ENCODE peak calls at places on chromosome 14, in six cellular contexts. I is GM12865; Q is MM.1S; T is K562; Z is mammary epithelial cell; V is CD8-positive, alpha-beta T cell. A is an unnamed sample.

GRCh38 chr14:51473808-51474207 is 177.9 kb upstream of the FRMD6 start:
- DNase-seq in Q (no peak), T (no peak), I (no peak), Z (peak), V (no peak), A (no peak)

GRCh38 chr14:105075364-105076295 is 10.4 kb upstream of the GPR132 start:
- DNase-seq in T (peak), Q (peak), Z (no peak), I (peak), V (no peak), A (peak)

GRCh38 chr14:38910092-38910491 is 192.9 kb downstream of the SEC23A start:
- DNase-seq in T (no peak), Q (no peak), Z (no peak), I (peak), V (no peak), A (peak)

GRCh38 chr14:52694761-52695480 is 437 bp downstream of the ERO1A start:
- DNase-seq in Z (peak), Q (peak), V (peak), T (peak), I (peak), A (peak)

GRCh38 chr14:103731481-103731880 is 15.9 kb downstream of the ZFYVE21 start:
- DNase-seq in Q (no peak), T (no peak), I (no peak), V (no peak), Z (no peak), A (peak)

GRCh38 chr14:91038439-91038838 is 22.0 kb downstream of the RPS6KA5 start:
- DNase-seq in Z (peak), I (no peak), Q (no peak), T (no peak), V (no peak), A (no peak)

GRCh38 chr14:22689186-22689585 is 45.0 kb upstream of the OR6J1 start:
- DNase-seq in V (no peak), I (peak), Q (no peak), Z (peak), T (no peak), A (no peak)

GRCh38 chr14:75492832-75493579 is 29.3 kb upstream of the BATF start:
- DNase-seq in I (no peak), Q (no peak), V (no peak), Z (no peak), T (no peak), A (no peak)

GRCh38 chr14:64873506-64874220 is 6.0 kb downstream of the SPTB start:
- DNase-seq in Z (no peak), Q (no peak), I (no peak), V (no peak), T (no peak), A (no peak)

GRCh38 chr14:32709072-32709471 is 229.6 kb upstream of the NPAS3 start:
- DNase-seq in V (no peak), Q (no peak), Z (peak), T (no peak), I (no peak), A (no peak)

GRCh38 chr14:72554994-72555608 is 338.8 kb downstream of the DPF3 start:
- DNase-seq in Q (no peak), Z (no peak), T (no peak), V (no peak), I (no peak), A (no peak)

GRCh38 chr14:102500190-102500661 is 9.3 kb downstream of the ANKRD9 start:
- DNase-seq in I (no peak), V (no peak), Q (no peak), T (no peak), Z (peak), A (no peak)

GRCh38 chr14:103854822-103855733 is 7.7 kb upstream of the PPP1R13B start:
- DNase-seq in I (no peak), Z (peak), V (no peak), T (peak), Q (no peak), A (no peak)

GRCh38 chr14:53968756-53969155 is 12.1 kb upstream of the BMP4 start:
- DNase-seq in I (peak), Q (peak), T (no peak), V (no peak), Z (no peak), A (no peak)

GRCh38 chr14:40447032-40447431 is 1014.8 kb upstream of the FBXO33 start:
- DNase-seq in V (no peak), Q (no peak), Z (peak), T (no peak), I (no peak), A (no peak)

GRCh38 chr14:102138935-102139247 is 806 bp upstream of the WDR20 start:
- DNase-seq in I (no peak), V (no peak), Z (no peak), Q (no peak), T (no peak), A (no peak)

GRCh38 chr14:95564060-95564459 is 29.2 kb downstream of the GLRX5 start:
- DNase-seq in T (no peak), I (no peak), V (no peak), Q (no peak), Z (no peak), A (no peak)

GRCh38 chr14:102903248-102903888 is 19.1 kb upstream of the AMN start:
- DNase-seq in Q (no peak), I (no peak), Z (no peak), V (no peak), T (no peak), A (no peak)

GRCh38 chr14:103109789-103110415 is 13.4 kb upstream of the TNFAIP2 start:
- DNase-seq in Z (no peak), I (no peak), V (no peak), Q (no peak), T (peak), A (no peak)

GRCh38 chr14:92622311-92622710 is 108.7 kb downstream of the RIN3 start:
- DNase-seq in T (no peak), V (no peak), I (no peak), Z (no peak), Q (no peak), A (no peak)

GRCh38 chr14:22152161-22152870 is 436.7 kb downstream of the DAD1 start:
- DNase-seq in I (no peak), V (no peak), T (no peak), Q (no peak), Z (no peak), A (no peak)

GRCh38 chr14:74503256-74503972 is 9.8 kb downstream of the ISCA2 start:
- DNase-seq in T (no peak), Q (no peak), V (no peak), I (no peak), Z (no peak), A (no peak)

GRCh38 chr14:38992067-38992835 is 110.8 kb downstream of the SEC23A start:
- DNase-seq in Q (no peak), Z (no peak), T (no peak), I (no peak), V (no peak), A (no peak)

GRCh38 chr14:71371711-71372396 is 464.6 kb downstream of the PCNX1 start:
- DNase-seq in I (peak), Q (no peak), T (no peak), V (no peak), Z (peak), A (peak)

GRCh38 chr14:77459072-77459723 is 1.3 kb downstream of the AHSA1 start:
- DNase-seq in I (peak), V (peak), T (peak), Q (peak), Z (peak), A (peak)

GRCh38 chr14:23645504-23645811 is 9.3 kb downstream of the DHRS2 start:
- DNase-seq in Q (no peak), V (no peak), I (no peak), T (no peak), Z (no peak), A (no peak)

GRCh38 chr14:52951730-52952481 is 1.1 kb upstream of the FERMT2 start:
- DNase-seq in Z (peak), V (no peak), I (peak), Q (no peak), T (peak), A (peak)

GRCh38 chr14:47917344-47917954 is 242.0 kb upstream of the MDGA2 start:
- DNase-seq in Z (peak), I (peak), Q (peak), V (no peak), T (peak), A (peak)

GRCh38 chr14:70595443-70596185 is 4.8 kb downstream of the MED6 start:
- DNase-seq in V (no peak), Z (peak), Q (no peak), I (no peak), T (no peak), A (no peak)

GRCh38 chr14:52220924-52221802 is 46.3 kb upstream of the PTGDR start:
- DNase-seq in T (no peak), Z (no peak), V (no peak), I (peak), Q (peak), A (peak)

GRCh38 chr14:54219281-54220121 is 177.3 kb upstream of the CDKN3 start:
- DNase-seq in V (no peak), T (no peak), Q (no peak), I (no peak), Z (no peak), A (no peak)

GRCh38 chr14:31197671-31198070 is 9.9 kb downstream of the HECTD1 start:
- DNase-seq in Q (no peak), I (no peak), Z (no peak), T (no peak), V (no peak), A (no peak)

GRCh38 chr14:22375321-22375930 is 213.6 kb downstream of the DAD1 start:
- DNase-seq in T (peak), Q (peak), I (peak), V (no peak), Z (peak), A (no peak)

GRCh38 chr14:39773387-39773786 is 341.2 kb upstream of the FBXO33 start:
- DNase-seq in Z (no peak), Q (no peak), T (no peak), I (no peak), V (no peak), A (no peak)

GRCh38 chr14:61547186-61548121 is 147.9 kb upstream of the HIF1A start:
- DNase-seq in Q (no peak), T (no peak), I (no peak), Z (peak), V (no peak), A (no peak)

GRCh38 chr14:73576391-73576790 is 7.4 kb downstream of the ACOT2 start:
- DNase-seq in Q (no peak), I (no peak), T (no peak), V (no peak), Z (peak), A (no peak)

GRCh38 chr14:105389976-105390848 is 8.1 kb upstream of the TEX22 start:
- DNase-seq in V (no peak), Q (peak), Z (no peak), T (no peak), I (no peak), A (no peak)

GRCh38 chr14:101966742-101967141 is 2.4 kb downstream of the DYNC1H1 start:
- DNase-seq in I (no peak), Q (no peak), Z (no peak), V (no peak), T (no peak), A (no peak)

GRCh38 chr14:57574617-57575288 is 81.1 kb upstream of the CCDC198 start:
- DNase-seq in V (no peak), Z (no peak), I (no peak), Q (no peak), T (no peak), A (no peak)
- TF ChIP-seq CTCF in V (no peak), Z (peak), I (no peak), Q (no peak), T (no peak), A (peak)

GRCh38 chr14:99037777-99038176 is 234.2 kb downstream of the BCL11B start:
- DNase-seq in Q (no peak), T (peak), I (no peak), Z (no peak), V (no peak), A (no peak)
- TF ChIP-seq CTCF in Q (no peak), T (peak), I (no peak), Z (no peak), V (no peak), A (no peak)

GRCh38 chr14:58315606-58316005 is 17.3 kb downstream of the ARID4A start:
- DNase-seq in Q (no peak), I (no peak), V (no peak), Z (peak), T (no peak), A (no peak)
- TF ChIP-seq CTCF in Q (no peak), I (no peak), V (no peak), Z (no peak), T (no peak), A (no peak)

GRCh38 chr14:60079723-60080122 is 12.0 kb upstream of the PCNX4 start:
- DNase-seq in Z (no peak), Q (no peak), I (no peak), V (no peak), T (no peak), A (no peak)
- TF ChIP-seq CTCF in Z (peak), Q (no peak), I (no peak), V (no peak), T (no peak), A (no peak)

GRCh38 chr14:100900837-100901390 is 2.6 kb downstream of the RTL1 start:
- DNase-seq in T (peak), Q (no peak), Z (no peak), V (no peak), I (no peak), A (peak)

GRCh38 chr14:100903672-100904185 is at the start of gene RTL1:
- DNase-seq in Q (no peak), T (no peak), V (no peak), I (no peak), Z (no peak), A (peak)

GRCh38 chr14:100902792-100903191 is 730 bp downstream of the RTL1 start:
- DNase-seq in Z (no peak), V (no peak), T (no peak), I (no peak), Q (no peak), A (no peak)

GRCh38 chr14:100901391-100902183 is 1.9 kb downstream of the RTL1 start:
- DNase-seq in I (no peak), Q (no peak), Z (no peak), V (no peak), T (no peak), A (peak)

GRCh38 chr14:100902295-100902694 is 1.2 kb downstream of the RTL1 start:
- DNase-seq in Z (no peak), I (no peak), Q (no peak), T (peak), V (no peak), A (peak)
- TF ChIP-seq CTCF in Z (peak), I (no peak), Q (no peak), T (peak), V (no peak), A (no peak)

DNA sequence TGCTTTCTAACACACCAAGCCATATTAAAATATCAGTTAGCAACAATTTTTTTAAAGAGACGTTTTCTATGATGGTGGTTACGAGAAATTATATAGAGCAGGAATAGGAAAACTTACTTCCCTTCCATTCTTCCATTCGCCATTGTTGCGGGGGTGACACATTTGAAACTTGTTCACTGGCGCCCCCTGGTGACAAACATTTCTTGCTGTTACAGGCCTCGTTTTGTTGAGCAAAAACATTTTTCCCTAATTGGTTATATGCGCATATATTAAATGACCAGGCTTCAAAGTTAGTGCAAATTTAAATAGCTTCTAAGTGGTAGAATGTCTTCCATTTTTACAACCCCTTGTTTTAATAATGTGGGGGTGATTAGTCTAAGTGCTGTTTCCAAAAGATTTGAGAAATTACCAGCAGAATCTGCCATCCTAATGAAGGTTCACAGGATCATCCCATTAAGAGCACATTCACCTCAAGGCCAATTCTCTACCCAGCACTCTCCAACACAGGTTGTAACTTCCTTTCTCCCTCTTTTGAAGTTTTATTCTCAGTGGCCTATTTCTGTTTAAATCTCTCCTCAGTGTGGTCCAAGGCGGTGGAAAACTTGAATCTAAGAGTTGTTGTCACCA is 1124.7 kb downstream of the FLRT2 start:
- DNase-seq in Q (peak), V (no peak), I (peak), T (peak), Z (peak), A (peak)
- TF ChIP-seq CTCF in Q (peak), V (no peak), I (peak), T (peak), Z (peak), A (peak)

GRCh38 chr14:35333797-35334743 is 41.9 kb downstream of the PSMA6 start:
- DNase-seq in T (no peak), I (no peak), V (no peak), Q (no peak), Z (no peak), A (peak)
- TF ChIP-seq CTCF in T (peak), I (no peak), V (no peak), Q (no peak), Z (no peak), A (peak)

DNA sequence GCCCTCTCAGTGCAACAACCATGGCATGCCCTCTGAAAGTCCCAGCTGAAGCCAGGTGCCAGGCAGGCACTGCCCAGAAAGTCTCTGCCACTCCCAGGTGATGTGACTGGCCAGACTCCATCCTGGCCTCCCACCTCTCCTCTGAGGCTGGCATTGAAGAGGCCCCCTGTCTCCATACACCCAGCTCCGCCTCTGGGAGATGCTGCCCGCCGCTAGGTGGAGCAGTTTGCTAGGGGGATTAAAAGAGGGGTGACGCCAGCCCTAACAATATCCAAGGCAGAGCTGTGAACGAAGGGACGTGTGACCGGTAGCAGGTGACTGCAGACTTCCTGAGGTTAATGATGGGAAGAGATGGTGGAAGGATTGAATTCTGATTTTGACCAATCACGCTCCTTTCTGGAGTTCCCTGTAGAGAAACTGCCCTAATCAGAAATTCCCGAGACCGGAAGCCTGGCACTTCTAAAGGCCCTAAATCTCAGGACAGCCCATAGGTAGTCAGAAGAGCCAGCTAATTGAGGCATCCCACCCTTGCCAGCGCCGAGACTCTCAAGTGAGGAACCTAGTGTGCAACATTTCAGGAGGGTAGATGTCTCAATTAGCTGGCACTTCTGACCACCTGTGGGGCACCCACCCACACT is 8.3 kb upstream of the PLEK2 start:
- DNase-seq in T (peak), Z (peak), Q (peak), I (peak), V (no peak), A (no peak)
- TF ChIP-seq CTCF in T (peak), Z (peak), Q (peak), I (peak), V (peak), A (peak)

A was measured in GM13977.